ENCODE peak calls at places on chromosomes 5 and 9, in ten cellular contexts. T, N, I, L, F, S, A, W, C and O are unnamed samples.

GRCh38 chr5:147822686-147823491 is 8.6 kb downstream of the SPINK1 start:
- DNase-seq in T (peak; percentile 32), F (peak; percentile 77), S (peak; percentile 70), L (peak; percentile 54), I (peak; percentile 79), N (peak; percentile 17), C (peak; percentile 11), A (peak; percentile 32), W (peak; percentile 76), O (no peak)

GRCh38 chr5:72166070-72166979 is 59.0 kb downstream of the MAP1B start:
- DNase-seq in C (no peak), I (peak; percentile 89), S (peak; percentile 72), W (peak; percentile 37), F (peak; percentile 64), L (no peak), N (peak; percentile 66), T (no peak), A (no peak), O (no peak)

GRCh38 chr5:82168294-82168693 is 109.9 kb downstream of the RPS23 start:
- DNase-seq in L (no peak), W (no peak), F (no peak), T (no peak), C (no peak), A (no peak), S (peak; percentile 30), N (no peak), I (no peak), O (no peak)

GRCh38 chr9:94928271-94928670 is 201.8 kb downstream of the AOPEP start:
- DNase-seq in A (no peak), L (no peak), W (no peak), F (no peak), T (no peak), C (no peak), I (no peak), S (no peak), N (no peak), O (no peak)

GRCh38 chr5:57653636-57654290 is 171.2 kb upstream of the ACTBL2 start:
- DNase-seq in F (no peak), C (no peak), L (no peak), I (peak; percentile 0), A (no peak), N (peak; percentile 20), S (peak; percentile 5), W (no peak), T (no peak), O (no peak)

GRCh38 chr9:129575818-129576217 is 45.1 kb downstream of the C9orf50 start:
- DNase-seq in I (peak; percentile 41), N (no peak), S (peak; percentile 33), A (no peak), C (no peak), F (no peak), T (no peak), W (no peak), L (no peak), O (no peak)

GRCh38 chr5:124343451-124343867 is 403.0 kb downstream of the ZNF608 start:
- DNase-seq in T (no peak), C (no peak), W (no peak), F (peak; percentile 18), I (no peak), L (no peak), N (no peak), A (no peak), S (peak; percentile 69), O (no peak)

GRCh38 chr5:102545175-102545574 is 46.4 kb upstream of the SLCO6A1 start:
- DNase-seq in N (no peak), C (no peak), S (no peak), T (peak; percentile 52), F (peak; percentile 15), L (no peak), W (no peak), A (no peak), I (peak; percentile 69), O (peak; percentile 11)

GRCh38 chr9:98374385-98375051 is 119.1 kb upstream of the TBC1D2 start:
- DNase-seq in S (peak; percentile 97), W (no peak), C (no peak), T (no peak), N (no peak), L (no peak), F (peak; percentile 18), A (no peak), I (no peak), O (peak; percentile 37)

GRCh38 chr9:97615439-97616072 is 17.6 kb downstream of the TSTD2 start:
- DNase-seq in N (peak; percentile 44), I (peak; percentile 71), L (peak; percentile 72), S (peak; percentile 70), C (peak; percentile 20), T (peak; percentile 69), A (peak; percentile 53), W (peak; percentile 51), F (peak; percentile 71), O (peak; percentile 29)

GRCh38 chr9:114301798-114302565 is 20.9 kb upstream of the ORM1 start:
- DNase-seq in A (no peak), F (no peak), I (no peak), S (no peak), W (no peak), T (no peak), N (no peak), L (no peak), C (no peak), O (no peak)

GRCh38 chr5:53323943-53324642 is 156.3 kb upstream of the FST start:
- DNase-seq in F (peak; percentile 58), N (no peak), W (no peak), C (no peak), A (no peak), L (no peak), S (no peak), I (no peak), T (no peak), O (no peak)

GRCh38 chr5:137287564-137287963 is 211.6 kb downstream of the SPOCK1 start:
- DNase-seq in W (no peak), I (no peak), S (no peak), N (no peak), A (no peak), L (no peak), F (no peak), T (no peak), C (no peak), O (no peak)

GRCh38 chr9:81717061-81717746 is 27.9 kb upstream of the TLE1 start:
- DNase-seq in A (no peak), I (no peak), L (no peak), T (no peak), N (no peak), W (no peak), S (no peak), C (no peak), F (no peak), O (no peak)

GRCh38 chr5:130605200-130605599 is 559.9 kb downstream of the HINT1 start:
- DNase-seq in S (no peak), T (no peak), I (no peak), N (no peak), W (no peak), L (no peak), A (no peak), C (no peak), F (peak; percentile 42), O (no peak)

GRCh38 chr9:124282442-124283231 is 24.9 kb downstream of the NEK6 start:
- DNase-seq in T (no peak), N (peak; percentile 21), C (no peak), W (no peak), F (no peak), I (no peak), A (no peak), S (no peak), L (no peak), O (no peak)

GRCh38 chr9:3514786-3515185 is 11.0 kb downstream of the RFX3 start:
- DNase-seq in N (no peak), A (no peak), I (no peak), C (no peak), T (no peak), W (no peak), L (no peak), S (no peak), F (no peak), O (no peak)

GRCh38 chr9:127140842-127141675 is 18.6 kb upstream of the ANGPTL2 start:
- DNase-seq in L (no peak), C (no peak), T (no peak), W (no peak), I (no peak), S (no peak), N (no peak), A (no peak), F (no peak), O (no peak)

GRCh38 chr9:132639322-132639721 is 30.5 kb downstream of the DDX31 start:
- DNase-seq in T (no peak), I (no peak), A (no peak), S (no peak), C (no peak), F (no peak), W (peak; percentile 65), N (no peak), L (no peak), O (no peak)

GRCh38 chr5:154779105-154779504 is 23.9 kb downstream of the LARP1 start:
- DNase-seq in A (no peak), F (peak; percentile 94), T (no peak), W (no peak), I (no peak), N (no peak), S (peak; percentile 95), L (no peak), C (no peak), O (no peak)

GRCh38 chr5:99258819-99259218 is 330.0 kb upstream of the CHD1 start:
- DNase-seq in W (no peak), T (no peak), N (no peak), F (no peak), S (no peak), L (no peak), A (no peak), I (no peak), C (no peak), O (no peak)

GRCh38 chr9:134533850-134534585 is 107.6 kb upstream of the COL5A1 start:
- DNase-seq in S (no peak), W (no peak), I (no peak), C (no peak), F (no peak), N (peak; percentile 59), T (no peak), L (no peak), A (no peak), O (no peak)

GRCh38 chr5:31333475-31333874 is 140.0 kb downstream of the CDH6 start:
- DNase-seq in W (no peak), C (no peak), S (no peak), T (no peak), F (no peak), L (no peak), A (no peak), I (no peak), N (no peak), O (no peak)

GRCh38 chr5:172788771-172789686 is 18.0 kb upstream of the DUSP1 start:
- DNase-seq in I (no peak), S (peak; percentile 58), W (no peak), C (no peak), N (no peak), A (no peak), L (no peak), F (no peak), T (no peak), O (no peak)

GRCh38 chr9:33372900-33373299 is 29.5 kb downstream of the AQP7 start:
- DNase-seq in L (no peak), I (no peak), T (no peak), A (no peak), N (no peak), C (no peak), W (no peak), S (no peak), F (no peak), O (no peak)

GRCh38 chr9:129886226-129887174 is 51.2 kb downstream of the USP20 start:
- DNase-seq in A (peak; percentile 80), N (peak; percentile 24), F (no peak), C (peak; percentile 46), I (no peak), L (peak; percentile 70), W (no peak), T (no peak), S (no peak), O (no peak)

GRCh38 chr9:1047605-1048235 is 2.4 kb upstream of the DMRT2 start:
- DNase-seq in C (no peak), N (no peak), T (peak; percentile 55), F (no peak), W (no peak), S (peak; percentile 50), A (peak; percentile 17), L (peak; percentile 15), I (no peak), O (no peak)

GRCh38 chr9:127122176-127123151 is at the start of gene ANGPTL2:
- DNase-seq in I (peak; percentile 85), L (no peak), N (peak; percentile 94), S (peak; percentile 95), C (peak; percentile 65), A (no peak), W (peak; percentile 47), F (peak; percentile 27), T (peak; percentile 88), O (no peak)